ENCODE peak calls at places on chromosomes 2 and 18, in ten cellular contexts. O is BE2C; J is adrenal gland; D is CD4-positive, alpha-beta memory T cell; W is psoas muscle; G is stomach; H is CD8-positive, alpha-beta memory T cell; E is upper lobe of right lung; P is fibroblast of lung; S is GM12864. K is an unnamed sample.

GRCh38 chr2:132621131-132621875 is 48.7 kb downstream of the LYPD1 start:
- DNase-seq in D (no peak), P (no peak), O (no peak), E (no peak), W (no peak), J (no peak), G (peak), S (no peak), H (no peak), K (peak)

GRCh38 chr2:229712125-229712524 is 2.2 kb downstream of the DNER start:
- DNase-seq in P (peak), D (no peak), W (no peak), O (no peak), J (no peak), G (no peak), E (no peak), H (no peak), S (no peak), K (no peak)

GRCh38 chr2:69644506-69644979 is 1.0 kb upstream of the AAK1 start:
- DNase-seq in H (no peak), P (no peak), W (no peak), E (peak), G (no peak), O (no peak), S (no peak), J (no peak), D (no peak), K (no peak)

GRCh38 chr2:187527262-187527661 is 27.0 kb downstream of the TFPI start:
- DNase-seq in S (no peak), O (no peak), J (no peak), W (no peak), D (no peak), E (no peak), G (no peak), P (peak), H (no peak), K (peak)

GRCh38 chr2:181004647-181005325 is 24.4 kb downstream of the UBE2E3 start:
- DNase-seq in S (no peak), O (no peak), W (no peak), D (no peak), G (peak), P (no peak), H (no peak), E (no peak), J (no peak), K (no peak)

GRCh38 chr18:6851480-6851879 is 122.0 kb downstream of the ARHGAP28 start:
- DNase-seq in G (no peak), O (no peak), H (no peak), J (no peak), S (no peak), W (no peak), D (no peak), P (no peak), E (no peak), K (no peak)

GRCh38 chr2:57397550-57398360 is 648.9 kb upstream of the VRK2 start:
- DNase-seq in W (no peak), E (no peak), J (no peak), H (no peak), O (no peak), P (no peak), S (no peak), D (no peak), G (no peak), K (no peak)

GRCh38 chr2:157302492-157303099 is 23.0 kb downstream of the ERMN start:
- DNase-seq in W (no peak), G (no peak), J (peak), O (peak), E (no peak), S (no peak), P (peak), D (peak), H (peak), K (peak)

GRCh38 chr18:58541789-58542425 is 87.0 kb downstream of the ALPK2 start:
- DNase-seq in G (no peak), J (no peak), E (no peak), P (peak), O (no peak), H (peak), W (no peak), D (peak), S (peak), K (peak)

GRCh38 chr18:5452943-5453342 is 90.9 kb downstream of the EPB41L3 start:
- DNase-seq in O (no peak), G (no peak), E (no peak), J (no peak), P (no peak), S (no peak), D (no peak), H (no peak), W (no peak), K (no peak)

GRCh38 chr2:209600257-209601180 is 171.1 kb upstream of the UNC80 start:
- DNase-seq in D (no peak), J (no peak), G (no peak), O (peak), W (no peak), P (no peak), E (no peak), S (no peak), H (no peak), K (peak)

GRCh38 chr2:25265802-25266201 is 75.9 kb downstream of the DNMT3A start:
- DNase-seq in E (no peak), D (peak), G (no peak), S (no peak), P (no peak), J (no peak), O (no peak), H (peak), W (peak), K (peak)

DNA sequence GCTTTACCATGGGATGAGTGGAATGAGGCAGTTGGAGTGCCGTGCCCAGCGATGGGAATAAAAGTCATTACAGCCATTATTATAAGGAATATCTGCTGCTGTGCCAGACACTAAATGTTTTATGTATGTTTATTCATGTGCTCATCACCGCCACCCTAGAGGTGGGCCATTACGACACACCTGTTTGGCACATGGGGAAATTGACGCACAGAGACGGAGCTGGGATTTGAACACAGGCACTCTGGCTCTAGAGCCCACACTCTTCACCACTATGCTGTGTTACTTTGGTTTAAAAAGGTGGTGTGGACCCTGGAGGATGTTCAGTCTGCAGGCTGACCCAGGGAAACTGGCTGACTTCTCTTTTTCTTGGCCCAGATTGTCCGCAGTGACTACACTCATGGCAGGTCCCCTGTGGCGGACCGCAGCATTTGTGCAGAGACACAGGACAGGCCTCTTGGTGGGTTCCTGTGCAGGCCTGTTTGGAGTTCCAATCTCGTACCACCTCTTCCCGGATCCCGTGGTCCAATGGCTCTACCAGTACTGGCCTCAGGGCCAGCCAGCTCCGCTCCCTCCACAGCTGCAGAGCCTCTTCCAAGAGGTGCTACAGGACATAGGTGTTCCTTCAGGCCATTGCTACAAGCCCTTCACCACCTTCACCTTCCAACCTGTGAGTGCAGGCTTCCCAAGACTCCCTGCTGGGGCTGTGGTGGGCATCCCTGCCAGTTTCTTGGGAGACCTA is 1.6 kb downstream of the TMEM177 start:
- DNase-seq in H (no peak), D (no peak), O (no peak), P (no peak), G (no peak), W (no peak), E (no peak), S (no peak), J (no peak), K (no peak)
- H3K4me3 ChIP-seq in H (no peak), D (no peak), O (no peak), P (no peak), G (no peak), W (no peak), E (no peak), S (no peak), J (no peak), K (no peak)

GRCh38 chr18:79800353-79801180 is 2.8 kb downstream of the KCNG2 start:
- DNase-seq in S (no peak), E (peak), P (no peak), W (no peak), H (peak), O (no peak), G (no peak), D (no peak), J (no peak), K (no peak)

GRCh38 chr18:79798346-79798998 is 734 bp downstream of the KCNG2 start:
- DNase-seq in H (peak), J (no peak), D (no peak), P (no peak), W (peak), E (peak), O (no peak), S (no peak), G (no peak), K (no peak)

GRCh38 chr18:79797518-79798345 is at the start of gene KCNG2:
- DNase-seq in H (peak), G (no peak), D (no peak), P (peak), O (peak), E (peak), W (peak), J (no peak), S (no peak), K (no peak)

GRCh38 chr18:79799619-79800352 is 2.0 kb downstream of the KCNG2 start:
- DNase-seq in G (no peak), E (peak), O (no peak), D (no peak), S (no peak), H (peak), W (no peak), P (no peak), J (no peak), K (no peak)

DNA sequence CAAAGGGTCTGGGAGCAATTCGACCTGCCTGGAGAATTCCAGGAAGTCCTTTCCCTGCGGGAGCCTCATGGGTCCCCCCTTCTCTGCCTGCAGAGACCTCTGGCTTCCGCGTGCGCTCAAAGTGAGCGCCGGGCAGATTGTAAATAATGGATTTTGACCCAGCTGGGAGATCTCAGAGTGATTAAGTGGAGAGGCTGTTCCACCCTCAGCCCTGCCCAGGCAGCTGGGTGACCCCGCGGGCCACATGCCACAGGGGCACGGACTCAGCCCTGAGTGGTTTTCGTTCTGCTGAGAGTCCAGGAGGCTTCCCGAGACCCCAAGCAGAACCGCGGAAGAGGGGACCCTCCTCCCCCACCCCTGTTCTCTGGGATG is 1.2 kb downstream of the KCNG2 start:
- DNase-seq in G (no peak), W (no peak), S (no peak), H (peak), D (no peak), O (no peak), E (peak), P (peak), J (no peak), K (no peak)
- H3K4me3 ChIP-seq in G (peak), W (peak), S (no peak), H (no peak), D (no peak), O (no peak), E (peak), P (peak), J (no peak), K (no peak)

DNA sequence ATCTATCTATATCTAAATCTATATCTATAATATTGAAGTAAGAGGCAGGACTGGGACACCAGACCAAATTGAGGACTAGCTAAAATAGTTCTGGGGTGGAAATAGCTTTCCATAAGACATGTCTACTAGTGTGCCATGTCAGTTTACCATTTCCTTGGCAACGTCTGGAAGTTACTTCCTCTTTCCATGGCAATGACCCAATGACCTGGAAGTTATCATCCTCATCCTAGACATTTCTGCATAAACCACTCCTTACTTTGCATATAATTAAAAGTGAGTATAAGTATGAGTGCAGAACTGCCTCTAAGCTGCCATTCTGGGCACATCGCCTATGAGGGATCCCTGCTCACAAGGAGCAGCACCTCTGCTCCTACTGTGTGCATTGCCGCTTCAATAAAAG is 734.0 kb upstream of the GCFC2 start:
- DNase-seq in J (no peak), D (no peak), G (no peak), E (no peak), P (no peak), O (no peak), S (no peak), H (no peak), W (no peak), K (no peak)
- H3K4me3 ChIP-seq in J (no peak), D (no peak), G (no peak), E (no peak), P (no peak), O (no peak), S (no peak), H (no peak), W (no peak), K (no peak)

DNA sequence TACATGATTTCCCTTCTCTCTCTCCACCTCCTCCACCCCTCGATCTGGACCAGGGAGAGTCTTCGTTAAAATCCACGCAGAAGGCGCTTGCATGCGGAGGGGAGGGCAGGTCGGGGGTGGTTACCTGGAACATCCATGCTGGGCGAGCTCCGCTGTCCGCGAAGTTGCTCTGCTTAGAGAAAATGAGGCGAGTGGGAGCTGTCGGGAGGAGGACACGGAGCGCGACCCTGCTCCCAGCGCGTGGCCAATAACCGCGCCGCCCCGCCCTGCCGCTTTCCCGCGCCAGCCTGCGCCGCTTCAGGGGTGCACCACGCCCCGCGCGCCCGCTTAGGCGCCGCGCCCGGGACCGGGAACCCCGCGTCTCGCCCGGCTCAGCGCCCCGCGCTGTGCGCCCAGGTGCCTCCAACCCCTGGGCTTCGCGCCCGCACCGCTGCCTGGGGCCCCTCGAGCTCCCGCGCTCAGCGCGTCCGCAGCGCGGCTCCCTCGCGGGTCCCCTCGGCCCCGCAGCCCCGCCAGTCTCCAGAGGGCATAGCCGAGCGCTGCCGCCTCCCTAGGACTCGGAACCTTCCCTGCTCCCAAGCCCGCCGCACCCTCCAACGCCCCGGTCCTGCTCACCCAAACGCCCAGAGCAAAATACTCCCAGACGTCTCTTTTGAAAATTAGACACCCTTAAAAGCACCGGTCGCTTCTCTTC is 633 bp downstream of the CBLN2 start:
- DNase-seq in S (no peak), E (no peak), W (no peak), P (no peak), H (no peak), O (peak), J (no peak), G (no peak), D (no peak), K (no peak)
- H3K4me3 ChIP-seq in S (no peak), E (peak), W (no peak), P (peak), H (no peak), O (peak), J (no peak), G (peak), D (no peak), K (peak)

DNA sequence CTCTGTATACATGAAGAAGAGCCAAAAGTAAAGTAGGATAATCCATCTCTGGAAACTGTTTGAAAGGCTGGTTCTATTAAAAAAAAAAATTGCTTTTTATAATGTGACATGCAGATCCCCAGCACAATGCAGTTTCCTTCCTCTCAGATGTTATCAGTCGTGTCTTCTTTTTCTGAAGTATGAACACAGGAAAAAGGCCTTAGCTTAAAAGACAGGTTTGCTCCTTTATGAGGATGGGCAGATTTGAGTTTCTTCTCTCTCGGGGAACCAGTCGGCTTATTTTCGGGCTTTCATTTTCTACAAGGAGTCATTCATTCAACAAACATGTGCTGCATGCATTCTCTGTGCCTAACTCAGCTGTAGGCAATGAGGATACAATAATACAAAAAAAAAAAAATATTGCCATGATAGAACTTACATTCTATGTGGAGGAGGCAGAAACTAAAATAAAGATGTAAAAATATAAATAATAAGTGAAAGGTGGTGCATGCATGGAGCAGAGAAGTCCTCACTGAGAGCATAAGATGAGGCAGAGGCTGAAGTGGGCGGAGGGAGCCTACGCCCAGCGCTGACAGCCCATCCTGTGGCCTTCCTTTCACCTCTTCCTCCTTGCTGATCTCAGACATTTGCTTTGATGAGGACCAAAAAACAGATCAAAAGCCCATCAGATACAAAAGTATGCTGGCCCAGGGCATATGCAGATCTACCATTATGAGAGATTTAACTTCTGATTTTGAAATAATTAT is at the start of gene CD226:
- DNase-seq in E (no peak), J (no peak), P (no peak), O (no peak), H (no peak), W (no peak), G (no peak), S (no peak), D (peak), K (no peak)
- H3K4me3 ChIP-seq in E (peak), J (no peak), P (no peak), O (no peak), H (peak), W (no peak), G (peak), S (peak), D (peak), K (no peak)

GRCh38 chr2:12317853-12318426 is 398.8 kb upstream of the TRIB2 start:
- DNase-seq in D (no peak), H (no peak), G (no peak), S (no peak), P (peak), E (no peak), W (no peak), O (no peak), J (peak), K (no peak)

GRCh38 chr2:12321886-12322285 is 394.9 kb upstream of the TRIB2 start:
- DNase-seq in O (no peak), G (no peak), P (peak), D (no peak), S (no peak), E (no peak), W (no peak), H (no peak), J (no peak), K (no peak)

GRCh38 chr2:12318427-12319057 is 398.2 kb upstream of the TRIB2 start:
- DNase-seq in S (no peak), E (no peak), H (no peak), D (no peak), G (no peak), W (no peak), O (no peak), J (no peak), P (no peak), K (peak)

GRCh38 chr2:12321017-12321641 is 395.6 kb upstream of the TRIB2 start:
- DNase-seq in P (peak), O (no peak), J (peak), E (no peak), D (no peak), H (no peak), S (no peak), G (no peak), W (peak), K (peak)

GRCh38 chr2:12320027-12320734 is 396.6 kb upstream of the TRIB2 start:
- DNase-seq in D (no peak), E (no peak), H (no peak), J (no peak), S (no peak), W (no peak), P (peak), O (no peak), G (no peak), K (no peak)
- H3K4me3 ChIP-seq in D (no peak), E (no peak), H (no peak), J (no peak), S (no peak), W (no peak), P (no peak), O (no peak), G (no peak), K (no peak)

DNA sequence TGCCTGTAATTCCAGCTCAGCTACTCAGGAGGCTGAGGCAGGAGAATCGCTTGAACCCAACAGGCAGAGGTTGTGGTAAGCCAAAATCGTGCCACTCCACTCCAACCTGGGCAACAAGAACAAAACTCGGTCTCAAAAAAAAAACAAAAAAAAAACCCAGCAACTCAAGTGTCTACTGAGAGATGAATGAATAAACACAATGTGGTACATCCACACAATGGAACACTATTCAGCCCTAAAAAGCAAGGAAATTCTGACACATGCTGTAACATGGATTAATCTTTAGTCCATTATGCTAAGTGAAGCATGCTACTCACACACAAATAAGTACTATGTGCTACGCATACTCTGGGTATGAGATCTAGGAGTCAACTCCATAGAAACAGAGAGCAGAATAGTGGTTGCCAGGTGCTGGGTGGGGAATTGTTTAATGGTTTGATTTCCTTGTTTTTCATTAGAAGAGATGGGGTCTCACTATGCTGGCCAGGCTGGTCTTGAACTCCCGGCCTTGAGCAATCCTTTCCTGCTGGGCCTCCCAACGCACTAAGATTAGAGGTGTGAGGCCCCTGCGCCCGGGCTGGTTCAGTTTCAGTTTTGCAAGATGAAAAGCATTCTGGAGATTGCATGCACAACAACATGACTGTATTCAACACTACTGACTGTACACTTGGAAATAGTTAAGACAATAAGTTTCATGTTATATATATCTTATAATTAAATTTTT is 15.9 kb downstream of the SMPD4 start:
- DNase-seq in P (no peak), D (no peak), S (no peak), H (no peak), O (no peak), G (no peak), E (no peak), J (no peak), W (no peak), K (no peak)
- H3K4me3 ChIP-seq in P (no peak), D (no peak), S (no peak), H (no peak), O (no peak), G (no peak), E (no peak), J (no peak), W (no peak), K (no peak)

GRCh38 chr2:44929680-44930273 is 11.7 kb upstream of the SIX3 start:
- DNase-seq in J (no peak), G (no peak), W (no peak), O (no peak), E (no peak), S (no peak), P (no peak), D (no peak), H (no peak), K (no peak)
- H3K4me3 ChIP-seq in J (no peak), G (peak), W (no peak), O (no peak), E (no peak), S (no peak), P (no peak), D (no peak), H (no peak), K (no peak)

GRCh38 chr2:71455011-71455740 is 1.8 kb downstream of the DYSF start:
- DNase-seq in J (no peak), W (no peak), S (no peak), E (no peak), H (no peak), G (no peak), D (no peak), P (no peak), O (no peak), K (no peak)
- H3K4me3 ChIP-seq in J (no peak), W (peak), S (no peak), E (no peak), H (no peak), G (peak), D (no peak), P (no peak), O (no peak), K (peak)

K was measured in SJCRH30.